ENCODE peak calls at places on chromosomes 1 and 21, in six cellular contexts. K is cardiac muscle cell, I is kidney, S is lower lobe of right lung, R is heart right ventricle, Z is ovary. L is an unnamed sample.

GRCh38 chr1:35434703-35435102 is 122.5 kb downstream of the KIAA0319L start:
- DNase-seq in Z (no peak), R (no peak), K (no peak), I (no peak), S (no peak), L (no peak)

GRCh38 chr1:198901280-198901679 is 262.4 kb downstream of the PTPRC start:
- DNase-seq in I (no peak), Z (no peak), R (no peak), K (no peak), S (no peak), L (no peak)

GRCh38 chr1:73593379-73593778 is 604.6 kb downstream of the LRRIQ3 start:
- DNase-seq in R (no peak), I (no peak), S (no peak), Z (no peak), K (peak; percentile 5), L (peak; percentile 72)

GRCh38 chr1:120954736-120955135 is 65.2 kb downstream of the PPIAL4A start:
- DNase-seq in R (no peak), S (no peak), Z (no peak), K (no peak), I (no peak), L (no peak)

GRCh38 chr1:119040906-119041305 is 52.8 kb upstream of the TBX15 start:
- DNase-seq in Z (peak; percentile 23), K (peak; percentile 86), R (no peak), S (no peak), I (no peak), L (no peak)

GRCh38 chr1:244212792-244213475 is 161.9 kb downstream of the ZBTB18 start:
- DNase-seq in I (no peak), R (no peak), S (no peak), K (peak; percentile 51), Z (no peak), L (no peak)

GRCh38 chr21:41923641-41924342 is 30.0 kb downstream of the C2CD2 start:
- DNase-seq in I (no peak), R (peak; percentile 42), Z (peak; percentile 50), K (peak; percentile 25), S (no peak), L (no peak)

GRCh38 chr1:18199462-18199861 is 91.9 kb downstream of the IGSF21 start:
- DNase-seq in R (no peak), Z (no peak), K (no peak), I (peak; percentile 22), S (no peak), L (no peak)

GRCh38 chr1:32758795-32759430 is 56.3 kb upstream of the SYNC start:
- DNase-seq in K (no peak), S (no peak), R (no peak), I (no peak), Z (no peak), L (no peak)

GRCh38 chr1:32763221-32763620 is 53.9 kb downstream of the YARS1 start:
- DNase-seq in K (no peak), Z (no peak), R (no peak), I (no peak), S (peak; percentile 3), L (no peak)

GRCh38 chr1:32759997-32760623 is 57.0 kb downstream of the YARS1 start:
- DNase-seq in I (peak; percentile 98), Z (peak; percentile 97), R (no peak), K (peak; percentile 67), S (peak; percentile 96), L (peak; percentile 92)

GRCh38 chr1:32759521-32759980 is 57.0 kb upstream of the SYNC start:
- DNase-seq in Z (peak; percentile 47), R (no peak), S (peak; percentile 82), I (peak; percentile 84), K (no peak), L (no peak)

GRCh38 chr1:32761253-32761877 is 55.8 kb downstream of the YARS1 start:
- DNase-seq in R (no peak), S (peak; percentile 60), I (peak; percentile 80), Z (peak; percentile 72), K (peak; percentile 81), L (peak; percentile 90)
- H3K27ac ChIP-seq in R (no peak overlapping the region), S (peak overlapping the region; percentile 88), I (peak overlapping the region; percentile 97), Z (peak overlapping the region; percentile 72), K (no peak overlapping the region), L (peak overlapping the region; percentile 100)

GRCh38 chr1:230863449-230863848 is 4.9 kb downstream of the C1orf198 start:
- DNase-seq in S (peak; percentile 83), K (no peak), I (peak; percentile 77), R (no peak), Z (no peak), L (peak; percentile 31)
- H3K27ac ChIP-seq in S (peak overlapping the region; percentile 25), K (peak overlapping the region; percentile 59), I (peak overlapping the region; percentile 32), R (peak overlapping the region; percentile 17), Z (peak overlapping the region; percentile 60), L (no peak overlapping the region)

GRCh38 chr21:46295996-46296752 is 10.0 kb downstream of the YBEY start:
- DNase-seq in K (peak; percentile 96), S (peak; percentile 90), R (peak; percentile 88), I (peak; percentile 93), Z (peak; percentile 82), L (no peak)
- H3K27ac ChIP-seq in K (no peak overlapping the region), S (peak overlapping the region; percentile 44), R (peak overlapping the region; percentile 35), I (no peak overlapping the region), Z (peak overlapping the region; percentile 61), L (no peak overlapping the region)

GRCh38 chr1:78522136-78522535 is 31.4 kb downstream of the PTGFR start:
- DNase-seq in I (no peak), K (no peak), R (no peak), S (no peak), Z (no peak), L (no peak)

GRCh38 chr1:78520843-78521242 is 30.1 kb downstream of the PTGFR start:
- DNase-seq in S (no peak), Z (no peak), K (no peak), I (no peak), R (no peak), L (no peak)

GRCh38 chr1:78527706-78528105 is 36.9 kb downstream of the PTGFR start:
- DNase-seq in R (no peak), S (no peak), K (no peak), I (no peak), Z (no peak), L (no peak)

GRCh38 chr1:78526496-78526895 is 35.7 kb downstream of the PTGFR start:
- DNase-seq in R (no peak), I (no peak), Z (no peak), S (no peak), K (no peak), L (no peak)
- H3K27ac ChIP-seq in R (no peak overlapping the region), I (no peak overlapping the region), Z (no peak overlapping the region), S (no peak overlapping the region), K (no peak overlapping the region), L (no peak overlapping the region)

DNA sequence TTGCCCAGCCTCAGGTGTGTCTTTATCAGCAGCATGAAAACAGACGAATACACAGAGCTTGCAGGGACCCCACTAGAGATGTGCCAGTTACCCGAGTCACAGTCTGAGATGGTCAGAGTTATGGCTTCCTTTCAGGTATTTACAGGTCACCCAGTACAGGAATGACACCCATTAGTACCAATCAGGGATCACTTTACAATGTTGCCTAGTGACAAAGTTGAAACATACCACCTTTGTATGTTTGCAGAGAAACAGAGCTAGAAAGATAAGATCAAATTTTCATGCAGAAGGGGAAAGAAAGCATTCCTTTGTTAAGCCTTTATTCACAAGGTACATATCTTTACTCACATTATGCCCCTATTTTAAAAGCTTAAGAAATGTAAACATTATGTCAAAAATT is 137.6 kb downstream of the RGS7 start:
- DNase-seq in Z (no peak), S (no peak), K (no peak), R (no peak), I (no peak), L (no peak)
- H3K27ac ChIP-seq in Z (no peak overlapping the region), S (no peak overlapping the region), K (no peak overlapping the region), R (no peak overlapping the region), I (no peak overlapping the region), L (no peak overlapping the region)

GRCh38 chr1:202283991-202284390 is 57.7 kb downstream of the UBE2T start:
- DNase-seq in R (no peak), I (no peak), S (no peak), K (peak; percentile 62), Z (no peak), L (peak; percentile 8)

GRCh38 chr1:202283379-202283844 is 58.3 kb downstream of the UBE2T start:
- DNase-seq in S (no peak), I (no peak), K (peak; percentile 77), R (no peak), Z (no peak), L (peak; percentile 54)

GRCh38 chr1:202281316-202282016 is 60.3 kb downstream of the UBE2T start:
- DNase-seq in Z (no peak), K (peak; percentile 90), I (no peak), S (no peak), R (no peak), L (no peak)

GRCh38 chr1:202282017-202282335 is 59.8 kb downstream of the UBE2T start:
- DNase-seq in Z (no peak), S (peak; percentile 50), R (no peak), I (no peak), K (no peak), L (no peak)

DNA sequence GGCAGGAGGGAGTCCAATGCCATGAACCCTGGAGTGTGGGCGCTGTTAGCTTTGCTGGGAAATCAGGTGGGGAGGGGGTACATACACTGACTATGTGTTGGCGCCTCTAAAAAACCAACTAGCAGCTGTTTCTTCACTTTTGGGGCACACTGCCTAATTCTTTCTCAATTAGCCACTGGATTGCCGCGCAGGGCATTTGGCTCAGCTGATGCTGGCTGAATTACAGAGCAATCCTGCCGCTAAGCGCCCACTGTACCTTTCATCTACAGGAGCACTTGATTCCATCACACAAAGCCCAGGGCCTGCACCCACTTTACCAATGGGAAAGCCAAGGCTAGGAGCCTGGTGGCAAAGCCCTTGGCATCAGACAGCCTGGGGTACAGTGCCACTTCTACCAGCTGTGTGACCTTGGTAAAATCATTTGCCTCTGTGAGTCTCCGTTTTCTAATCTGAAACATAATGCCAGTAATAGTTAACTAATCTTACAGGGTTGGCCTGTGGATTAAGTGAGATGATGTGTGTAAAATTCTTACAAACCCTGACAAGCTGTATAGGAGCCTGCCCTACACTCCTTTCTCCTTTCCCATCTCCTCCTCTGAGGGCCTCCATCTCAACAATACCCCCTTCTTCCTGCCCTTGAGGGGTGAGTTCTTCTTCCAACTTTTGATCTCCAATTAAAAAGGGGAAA is 59.0 kb downstream of the UBE2T start:
- DNase-seq in R (no peak), S (no peak), K (no peak), Z (no peak), I (no peak), L (no peak)
- H3K27ac ChIP-seq in R (no peak overlapping the region), S (peak overlapping the region; percentile 6), K (no peak overlapping the region), Z (no peak overlapping the region), I (no peak overlapping the region), L (peak overlapping the region; percentile 27)

GRCh38 chr1:39205102-39205780 is 746 bp downstream of the MACF1 start:
- DNase-seq in R (no peak), S (no peak), Z (peak; percentile 21), I (no peak), K (peak; percentile 77), L (no peak)
- H3K27ac ChIP-seq in R (peak overlapping the region; percentile 80), S (peak overlapping the region; percentile 80), Z (peak overlapping the region; percentile 95), I (peak overlapping the region; percentile 89), K (peak overlapping the region; percentile 93), L (peak overlapping the region; percentile 76)

DNA sequence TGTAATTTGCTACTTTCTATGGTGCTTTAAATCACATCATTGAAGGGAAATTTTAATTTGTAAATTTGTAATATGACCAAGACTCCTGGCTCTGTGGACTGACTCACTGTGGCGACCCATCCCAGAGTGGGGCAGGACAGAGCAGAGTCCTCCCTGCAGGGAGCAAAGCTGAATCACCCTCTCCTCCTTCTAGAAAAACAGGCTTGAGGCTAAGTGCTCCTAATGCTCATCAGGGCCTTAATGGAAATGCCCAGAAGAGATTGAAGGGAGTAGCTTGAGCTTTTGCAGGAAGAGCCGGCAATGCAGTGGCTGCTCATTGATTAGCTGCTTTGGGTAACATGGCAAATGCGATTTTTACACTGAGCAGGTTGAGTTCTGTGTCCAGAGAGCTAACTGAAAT is 16.8 kb downstream of the S100A10 start:
- DNase-seq in S (no peak), R (no peak), I (no peak), K (no peak), Z (no peak), L (no peak)
- H3K27ac ChIP-seq in S (no peak overlapping the region), R (no peak overlapping the region), I (no peak overlapping the region), K (no peak overlapping the region), Z (no peak overlapping the region), L (peak overlapping the region; percentile 26)

GRCh38 chr1:26607191-26607590 is 77.6 kb downstream of the RPS6KA1 start:
- DNase-seq in Z (no peak), I (no peak), K (peak; percentile 57), S (no peak), R (no peak), L (no peak)
- H3K27ac ChIP-seq in Z (no peak overlapping the region), I (no peak overlapping the region), K (no peak overlapping the region), S (no peak overlapping the region), R (no peak overlapping the region), L (no peak overlapping the region)

L was measured in epithelial cell of prostate.